ENCODE peak calls at places on chromosomes 5 and 9, in five cellular contexts. One of them, this sample, is unnamed.
A peak's percentile ranks its signal among the peaks of the same experiment; 100 is the strongest.

GRCh38 chr9:129863059-129863690 is 27.9 kb downstream of the USP20 start:
- DNase-seq in heart left ventricle: peak; percentile 64
- DNase-seq in neural progenitor cell: no peak
- DNase-seq in thyroid gland: no peak
- DNase-seq in GM23248: no peak
- DNase-seq in this sample: peak; percentile 31

GRCh38 chr5:135458921-135459331 is 6.8 kb upstream of the TIFAB start:
- DNase-seq in heart left ventricle: peak; percentile 54
- DNase-seq in neural progenitor cell: no peak
- DNase-seq in thyroid gland: peak; percentile 67
- DNase-seq in GM23248: peak; percentile 41
- DNase-seq in this sample: no peak

GRCh38 chr5:78533356-78533755 is 115.2 kb downstream of the LHFPL2 start:
- DNase-seq in heart left ventricle: no peak
- DNase-seq in neural progenitor cell: peak; percentile 43
- DNase-seq in thyroid gland: no peak
- DNase-seq in GM23248: peak; percentile 62
- DNase-seq in this sample: peak; percentile 72

GRCh38 chr5:140481758-140482157 is 65.7 kb upstream of the EIF4EBP3 start:
- DNase-seq in heart left ventricle: no peak
- DNase-seq in neural progenitor cell: no peak
- DNase-seq in thyroid gland: no peak
- DNase-seq in GM23248: peak; percentile 76
- DNase-seq in this sample: no peak

GRCh38 chr9:120398286-120398685 is 181.7 kb downstream of the CDK5RAP2 start:
- DNase-seq in heart left ventricle: no peak
- DNase-seq in neural progenitor cell: no peak
- DNase-seq in thyroid gland: no peak
- DNase-seq in GM23248: peak; percentile 51
- DNase-seq in this sample: no peak

GRCh38 chr5:35031276-35031675 is 16.5 kb downstream of the AGXT2 start:
- DNase-seq in heart left ventricle: no peak
- DNase-seq in neural progenitor cell: no peak
- DNase-seq in thyroid gland: no peak
- DNase-seq in GM23248: peak; percentile 80
- DNase-seq in this sample: peak; percentile 35

GRCh38 chr5:12570688-12571087 is 666.4 kb upstream of the CTNND2 start:
- DNase-seq in heart left ventricle: no peak
- DNase-seq in neural progenitor cell: no peak
- DNase-seq in thyroid gland: no peak
- DNase-seq in GM23248: no peak
- DNase-seq in this sample: no peak

GRCh38 chr9:127612993-127613954 is 1.2 kb downstream of the STXBP1 start:
- DNase-seq in heart left ventricle: peak; percentile 87
- DNase-seq in neural progenitor cell: peak; percentile 72
- DNase-seq in thyroid gland: peak; percentile 79
- DNase-seq in GM23248: peak; percentile 87
- DNase-seq in this sample: peak; percentile 66

GRCh38 chr5:91151947-91152346 is 231.2 kb downstream of the ARRDC3 start:
- DNase-seq in heart left ventricle: no peak
- DNase-seq in neural progenitor cell: no peak
- DNase-seq in thyroid gland: peak; percentile 96
- DNase-seq in GM23248: peak; percentile 88
- DNase-seq in this sample: peak; percentile 49

GRCh38 chr5:50749873-50750272 is 83.4 kb downstream of the PARP8 start:
- DNase-seq in heart left ventricle: no peak
- DNase-seq in neural progenitor cell: no peak
- DNase-seq in thyroid gland: no peak
- DNase-seq in GM23248: no peak
- DNase-seq in this sample: no peak

GRCh38 chr5:88681402-88681801 is 201.6 kb downstream of the MEF2C start:
- DNase-seq in heart left ventricle: no peak
- DNase-seq in neural progenitor cell: no peak
- DNase-seq in thyroid gland: no peak
- DNase-seq in GM23248: no peak
- DNase-seq in this sample: no peak

GRCh38 chr9:5509573-5509972 is 758 bp upstream of the PDCD1LG2 start:
- DNase-seq in heart left ventricle: no peak
- DNase-seq in neural progenitor cell: no peak
- DNase-seq in thyroid gland: no peak
- DNase-seq in GM23248: peak; percentile 95
- DNase-seq in this sample: peak; percentile 94

GRCh38 chr9:122096620-122097415 is 3.7 kb upstream of the TTLL11 start:
- DNase-seq in heart left ventricle: no peak
- DNase-seq in neural progenitor cell: no peak
- DNase-seq in thyroid gland: no peak
- DNase-seq in GM23248: no peak
- DNase-seq in this sample: no peak

GRCh38 chr9:91589101-91589553 is 165.5 kb upstream of the NFIL3 start:
- DNase-seq in heart left ventricle: no peak
- DNase-seq in neural progenitor cell: no peak
- DNase-seq in thyroid gland: peak; percentile 7
- DNase-seq in GM23248: peak; percentile 55
- DNase-seq in this sample: no peak

GRCh38 chr9:135468866-135469521 is 10.6 kb upstream of the PPP1R26 start:
- DNase-seq in heart left ventricle: no peak
- DNase-seq in neural progenitor cell: no peak
- DNase-seq in thyroid gland: no peak
- DNase-seq in GM23248: peak; percentile 72
- DNase-seq in this sample: peak; percentile 86

GRCh38 chr9:129810116-129810515 is 7.1 kb downstream of the TOR1B start:
- DNase-seq in heart left ventricle: peak; percentile 7
- DNase-seq in neural progenitor cell: no peak
- DNase-seq in thyroid gland: no peak
- DNase-seq in GM23248: no peak
- DNase-seq in this sample: no peak

GRCh38 chr5:56346717-56347116 is 113.6 kb upstream of the ANKRD55 start:
- DNase-seq in heart left ventricle: no peak
- DNase-seq in neural progenitor cell: no peak
- DNase-seq in thyroid gland: no peak
- DNase-seq in GM23248: no peak
- DNase-seq in this sample: no peak
- H3K4me1 ChIP-seq in heart left ventricle: peaks cover 19% of the 10 kb centered on the region
- H3K4me1 ChIP-seq in neural progenitor cell: no peaks in the 10 kb centered on the region
- H3K4me1 ChIP-seq in thyroid gland: no peaks in the 10 kb centered on the region
- H3K4me1 ChIP-seq in GM23248: peaks cover 31% of the 10 kb centered on the region
- H3K4me1 ChIP-seq in this sample: no peaks in the 10 kb centered on the region

GRCh38 chr5:14672082-14672481 is 7.6 kb downstream of the OTULIN start:
- DNase-seq in heart left ventricle: no peak
- DNase-seq in neural progenitor cell: no peak
- DNase-seq in thyroid gland: no peak
- DNase-seq in GM23248: no peak
- DNase-seq in this sample: no peak
- H3K4me1 ChIP-seq in heart left ventricle: peaks cover 87% of the 10 kb centered on the region
- H3K4me1 ChIP-seq in neural progenitor cell: peaks cover 18% of the 10 kb centered on the region
- H3K4me1 ChIP-seq in thyroid gland: peaks cover 5% of the 10 kb centered on the region
- H3K4me1 ChIP-seq in GM23248: peaks cover 20% of the 10 kb centered on the region
- H3K4me1 ChIP-seq in this sample: peaks cover 6% of the 10 kb centered on the region

GRCh38 chr9:113508111-113508749 is 44.7 kb downstream of the RGS3 start:
- DNase-seq in heart left ventricle: no peak
- DNase-seq in neural progenitor cell: no peak
- DNase-seq in thyroid gland: peak; percentile 50
- DNase-seq in GM23248: no peak
- DNase-seq in this sample: no peak
- H3K4me1 ChIP-seq in heart left ventricle: peaks cover 43% of the 10 kb centered on the region
- H3K4me1 ChIP-seq in neural progenitor cell: peaks cover 34% of the 10 kb centered on the region
- H3K4me1 ChIP-seq in thyroid gland: peaks cover 10% of the 10 kb centered on the region
- H3K4me1 ChIP-seq in GM23248: peaks cover 7% of the 10 kb centered on the region
- H3K4me1 ChIP-seq in this sample: no peaks in the 10 kb centered on the region

DNA sequence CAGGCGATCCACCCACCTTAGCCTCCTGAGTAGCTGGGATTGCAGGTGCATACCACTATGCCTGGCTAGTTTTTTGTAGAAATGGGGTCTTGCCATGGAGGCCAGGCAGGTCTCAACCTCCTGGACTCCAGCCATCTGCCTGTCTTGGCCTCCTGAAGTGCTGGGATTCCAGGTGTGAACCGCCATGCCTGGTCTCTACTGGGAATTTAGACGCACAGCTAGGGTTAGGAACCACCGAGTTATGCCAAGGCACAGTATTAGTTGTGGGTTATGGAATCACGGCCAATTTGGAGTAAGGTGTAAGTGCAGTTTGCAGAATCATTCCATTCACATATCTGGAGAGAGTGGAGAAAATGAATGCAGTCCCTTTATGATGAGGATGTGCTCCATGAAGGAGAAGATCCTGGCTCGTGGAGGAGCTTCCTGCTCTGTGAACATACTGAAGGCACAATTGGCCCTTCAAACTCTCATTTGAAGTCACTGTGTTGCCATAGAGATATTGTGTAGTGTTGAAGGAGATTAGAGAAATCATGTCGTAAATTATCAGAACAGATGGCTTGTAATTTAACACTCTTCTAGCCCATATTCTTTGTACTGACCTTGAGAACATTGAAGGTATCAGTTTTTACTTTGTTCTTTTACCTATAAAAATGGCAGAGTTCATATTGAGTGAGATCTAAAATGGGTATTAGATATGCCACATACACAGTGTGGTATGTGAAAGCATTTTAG is 18.8 kb downstream of the TRIO start:
- DNase-seq in heart left ventricle: no peak
- DNase-seq in neural progenitor cell: no peak
- DNase-seq in thyroid gland: no peak
- DNase-seq in GM23248: no peak
- DNase-seq in this sample: no peak
- H3K4me1 ChIP-seq in heart left ventricle: peaks cover 31% of the 10 kb centered on the region
- H3K4me1 ChIP-seq in neural progenitor cell: peaks cover 1% of the 10 kb centered on the region
- H3K4me1 ChIP-seq in thyroid gland: no peaks in the 10 kb centered on the region
- H3K4me1 ChIP-seq in GM23248: peaks cover 62% of the 10 kb centered on the region
- H3K4me1 ChIP-seq in this sample: peaks cover 12% of the 10 kb centered on the region

DNA sequence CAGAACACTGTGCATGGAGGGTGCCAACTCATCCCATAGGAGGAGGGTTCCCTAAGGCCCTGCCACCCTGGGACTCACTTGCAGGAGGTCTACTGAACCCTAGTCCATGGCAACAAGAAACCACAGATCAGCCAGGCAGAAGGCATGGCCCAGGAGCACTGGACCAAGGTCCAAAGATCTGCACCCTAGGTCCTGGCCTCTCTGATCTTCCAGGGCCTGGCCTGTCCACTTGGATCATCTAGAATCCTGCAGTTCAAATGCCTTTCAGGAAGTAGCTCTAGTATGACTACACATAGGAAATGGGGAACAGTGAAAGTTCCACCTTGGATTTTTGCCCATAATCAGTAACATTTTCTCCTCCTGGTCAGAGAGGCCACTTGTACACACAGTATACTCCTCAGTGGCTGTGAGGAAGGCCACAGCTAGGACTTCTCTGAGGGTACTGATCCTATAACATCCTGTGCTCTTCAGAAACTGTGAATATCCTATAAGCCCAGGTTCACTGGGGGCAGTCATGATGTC is 11.5 kb downstream of the ANXA6 start:
- DNase-seq in heart left ventricle: no peak
- DNase-seq in neural progenitor cell: no peak
- DNase-seq in thyroid gland: no peak
- DNase-seq in GM23248: no peak
- DNase-seq in this sample: no peak
- H3K4me1 ChIP-seq in heart left ventricle: peaks cover 51% of the 10 kb centered on the region
- H3K4me1 ChIP-seq in neural progenitor cell: peaks cover 23% of the 10 kb centered on the region
- H3K4me1 ChIP-seq in thyroid gland: peaks cover 9% of the 10 kb centered on the region
- H3K4me1 ChIP-seq in GM23248: peaks cover 20% of the 10 kb centered on the region
- H3K4me1 ChIP-seq in this sample: no peaks in the 10 kb centered on the region

DNA sequence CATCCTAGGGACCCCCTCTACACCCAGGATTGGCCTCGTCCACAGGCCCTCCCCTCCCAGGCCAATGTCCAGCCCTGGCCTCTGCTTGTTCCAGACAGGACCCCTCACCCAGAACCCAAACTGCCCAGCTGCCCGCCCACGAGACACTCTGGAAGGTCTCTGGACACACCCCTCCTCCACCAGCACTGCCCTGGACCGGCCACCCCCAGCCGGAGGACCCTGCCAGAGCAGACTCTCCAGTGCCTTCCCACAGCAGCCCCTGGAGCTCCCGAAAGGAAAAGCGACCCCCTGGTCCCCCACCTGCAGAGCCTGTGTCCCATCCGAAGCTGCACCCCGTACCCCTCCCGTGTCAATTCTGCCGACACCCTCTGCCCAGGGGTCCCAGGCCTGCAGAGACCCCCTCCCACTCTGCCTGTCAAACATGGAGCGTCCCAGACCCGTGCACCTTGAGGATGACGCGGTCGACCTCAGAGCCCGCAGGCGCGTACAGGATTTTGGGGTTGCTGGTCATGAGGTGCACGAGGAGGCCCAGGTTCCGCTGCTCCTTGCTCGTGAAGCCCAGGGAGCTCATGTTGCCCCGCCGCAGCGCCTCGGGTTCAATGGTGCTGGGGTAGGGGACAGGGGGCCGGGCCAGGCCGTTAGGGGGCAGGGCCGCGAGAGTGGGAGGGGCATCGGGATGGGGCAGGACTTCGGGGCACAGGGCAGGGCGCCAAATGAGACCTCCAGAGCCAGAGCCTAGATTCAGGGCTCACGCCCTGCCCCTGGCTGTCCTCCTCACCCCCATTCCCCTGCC is 8.0 kb downstream of the ABCA2 start:
- DNase-seq in heart left ventricle: no peak
- DNase-seq in neural progenitor cell: no peak
- DNase-seq in thyroid gland: no peak
- DNase-seq in GM23248: no peak
- DNase-seq in this sample: no peak
- H3K4me1 ChIP-seq in heart left ventricle: no peaks in the 10 kb centered on the region
- H3K4me1 ChIP-seq in neural progenitor cell: peaks cover 11% of the 10 kb centered on the region
- H3K4me1 ChIP-seq in thyroid gland: no peaks in the 10 kb centered on the region
- H3K4me1 ChIP-seq in GM23248: no peaks in the 10 kb centered on the region
- H3K4me1 ChIP-seq in this sample: no peaks in the 10 kb centered on the region

DNA sequence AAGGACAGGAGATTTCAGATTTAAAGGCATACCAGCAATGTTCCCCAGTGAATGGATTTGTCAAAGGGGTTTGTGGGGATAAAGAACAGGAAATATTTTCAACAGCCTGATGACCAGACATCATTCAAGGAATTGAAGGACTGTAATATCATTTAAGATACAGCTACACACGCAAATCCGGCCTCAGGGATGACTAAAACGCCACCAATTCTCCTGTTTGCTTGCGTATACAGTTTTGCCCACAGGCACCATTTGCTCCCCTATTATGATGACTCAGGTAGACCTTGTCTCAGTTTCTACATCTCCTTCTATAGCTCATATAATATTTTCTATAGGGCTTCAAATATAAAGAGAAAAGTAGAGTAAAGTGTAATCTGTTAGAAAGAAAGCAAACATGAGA is 29.7 kb upstream of the ITGA1 start:
- DNase-seq in heart left ventricle: no peak
- DNase-seq in neural progenitor cell: no peak
- DNase-seq in thyroid gland: no peak
- DNase-seq in GM23248: no peak
- DNase-seq in this sample: no peak
- H3K4me1 ChIP-seq in heart left ventricle: peaks cover 8% of the 10 kb centered on the region
- H3K4me1 ChIP-seq in neural progenitor cell: no peaks in the 10 kb centered on the region
- H3K4me1 ChIP-seq in thyroid gland: no peaks in the 10 kb centered on the region
- H3K4me1 ChIP-seq in GM23248: peaks cover 12% of the 10 kb centered on the region
- H3K4me1 ChIP-seq in this sample: no peaks in the 10 kb centered on the region